ENCODE peak calls at places on chromosome 13, in eight cellular contexts. Q is activated CD8-positive, alpha-beta memory T cell treated with anti-CD3 and anti-CD28 coated beads, Interleukin-2, amount 10 ng/mL, durations not matched to agents 7 days and 5 days; S is mesenchymal stem cell; E is activated T-cell treated with anti-CD3 and anti-CD28 coated beads, Interleukin-2, amount 50 U/mL, for 72 hours; W is small intestine; Z is iPS-NIHi11; K is CD4-positive, alpha-beta T cell; R is posterior vena cava. N is an unnamed sample.

GRCh38 chr13:99829593-99830239 is 141.9 kb downstream of the ZIC5 start:
- DNase-seq in S (no peak), Z (no peak), Q (no peak), E (no peak), W (peak; percentile 83), K (no peak), R (no peak), N (no peak)

GRCh38 chr13:52665325-52665724 is 12.7 kb downstream of the SUGT1 start:
- DNase-seq in K (no peak), E (no peak), S (peak; percentile 61), Z (peak; percentile 18), R (no peak), W (peak; percentile 9), Q (no peak), N (peak; percentile 46)

GRCh38 chr13:45102136-45102802 is 18.0 kb upstream of the GTF2F2 start:
- DNase-seq in E (no peak), W (no peak), Z (no peak), K (no peak), S (no peak), Q (no peak), R (no peak), N (no peak)

GRCh38 chr13:61406275-61406674 is 9.4 kb downstream of the PCDH20 start:
- DNase-seq in R (no peak), Q (no peak), E (no peak), Z (no peak), S (no peak), W (no peak), K (no peak), N (no peak)

GRCh38 chr13:49098198-49098597 is 121.9 kb upstream of the MLNR start:
- DNase-seq in E (no peak), K (peak; percentile 9), W (peak; percentile 72), R (no peak), Q (no peak), Z (no peak), S (peak; percentile 95), N (peak; percentile 85)

GRCh38 chr13:48542581-48543341 is 9.9 kb upstream of the RCBTB2 start:
- DNase-seq in S (peak; percentile 45), Q (no peak), R (no peak), K (no peak), Z (peak; percentile 17), W (peak; percentile 66), E (no peak), N (peak; percentile 39)

GRCh38 chr13:114064516-114065140 is 67.8 kb downstream of the RASA3 start:
- DNase-seq in R (no peak), Q (no peak), K (no peak), S (peak; percentile 75), E (no peak), W (peak; percentile 48), Z (no peak), N (no peak)

GRCh38 chr13:65597839-65598818 is 1632.0 kb downstream of the PCDH9 start:
- DNase-seq in Q (no peak), R (no peak), W (no peak), Z (no peak), K (no peak), S (peak; percentile 79), E (no peak), N (peak; percentile 33)

GRCh38 chr13:102907886-102908515 is 62.2 kb downstream of the ERCC5 start:
- DNase-seq in R (no peak), K (no peak), W (peak; percentile 23), E (no peak), Q (no peak), S (no peak), Z (no peak), N (no peak)

GRCh38 chr13:91741925-91742324 is 343.5 kb downstream of the GPC5 start:
- DNase-seq in R (no peak), Z (no peak), S (no peak), K (no peak), Q (no peak), E (no peak), W (no peak), N (no peak)

GRCh38 chr13:73684286-73684685 is 449.9 kb downstream of the KLF12 start:
- DNase-seq in K (no peak), S (no peak), E (no peak), Q (no peak), W (no peak), Z (no peak), R (no peak), N (no peak)

GRCh38 chr13:97058896-97059295 is 64.6 kb upstream of the OXGR1 start:
- DNase-seq in R (no peak), Z (no peak), K (no peak), Q (no peak), S (no peak), W (no peak), E (no peak), N (no peak)

GRCh38 chr13:23695711-23696512 is 125.7 kb downstream of the TNFRSF19 start:
- DNase-seq in R (peak; percentile 89), Q (peak; percentile 85), Z (no peak), S (no peak), E (peak; percentile 72), W (peak; percentile 50), K (peak; percentile 43), N (no peak)

GRCh38 chr13:102948006-102948405 is 102.2 kb downstream of the ERCC5 start:
- DNase-seq in Q (no peak), K (no peak), S (no peak), W (peak; percentile 51), R (no peak), E (no peak), Z (no peak), N (no peak)

GRCh38 chr13:48068952-48069351 is 26.0 kb downstream of the MED4 start:
- DNase-seq in R (no peak), Z (no peak), W (no peak), E (no peak), K (no peak), S (no peak), Q (no peak), N (peak; percentile 3)

GRCh38 chr13:41905600-41906254 is 55.2 kb downstream of the VWA8 start:
- DNase-seq in W (peak; percentile 49), S (peak; percentile 52), Q (no peak), R (no peak), Z (peak; percentile 26), K (no peak), E (no peak), N (peak; percentile 54)

N was measured in kidney glomerular epithelial cell.